ENCODE peak calls at places on chromosomes 12 and 14, in six cellular contexts. S is astrocyte of the spinal cord; H is transverse colon; G is HCT116; F is mesothelial cell of epicardium; Q is CD8-positive, alpha-beta T cell. N is an unnamed sample.

GRCh38 chr14:32986791-32987545 is 48.3 kb downstream of the NPAS3 start:
- DNase-seq in S (peak; percentile 73), H (no peak), G (no peak), F (no peak), Q (no peak), N (no peak)

GRCh38 chr14:58200480-58200841 is 512 bp downstream of the ACTR10 start:
- DNase-seq in S (no peak), H (no peak), G (no peak), F (no peak), Q (no peak), N (no peak)

GRCh38 chr14:32076278-32077080 is 625 bp upstream of the ARHGAP5 start:
- DNase-seq in S (peak; percentile 98), H (peak; percentile 97), G (peak; percentile 90), F (peak; percentile 95), Q (peak; percentile 70), N (peak; percentile 98)

GRCh38 chr14:102853703-102854396 is 68.6 kb upstream of the AMN start:
- DNase-seq in S (no peak), H (no peak), G (no peak), F (no peak), Q (no peak), N (no peak)

GRCh38 chr12:34625116-34625515 is 602.8 kb downstream of the ALG10 start:
- DNase-seq in S (no peak), H (no peak), G (peak; percentile 7), F (no peak), Q (no peak), N (no peak)

GRCh38 chr12:123056709-123057108 is 76.2 kb downstream of the ARL6IP4 start:
- DNase-seq in S (no peak), H (no peak), G (no peak), F (no peak), Q (no peak), N (no peak)

GRCh38 chr12:25322918-25323773 is 72.4 kb upstream of the KRAS start:
- DNase-seq in S (peak; percentile 81), H (no peak), G (no peak), F (no peak), Q (no peak), N (no peak)

GRCh38 chr12:54229624-54230212 is 40.9 kb upstream of the SMUG1 start:
- DNase-seq in S (peak; percentile 93), H (no peak), G (peak; percentile 60), F (no peak), Q (no peak), N (no peak)

GRCh38 chr12:56029166-56029519 is 8.3 kb downstream of the IKZF4 start:
- DNase-seq in S (peak; percentile 9), H (no peak), G (no peak), F (no peak), Q (no peak), N (no peak)

GRCh38 chr12:59904874-59905521 is 309.2 kb downstream of the SLC16A7 start:
- DNase-seq in S (peak; percentile 16), H (no peak), G (no peak), F (no peak), Q (no peak), N (no peak)

GRCh38 chr14:90060965-90061848 is 587 bp upstream of the KCNK13 start:
- DNase-seq in S (no peak), H (no peak), G (no peak), F (no peak), Q (no peak), N (no peak)

GRCh38 chr14:21093769-21094681 is 4.4 kb downstream of the ZNF219 start:
- DNase-seq in S (no peak), H (no peak), G (no peak), F (no peak), Q (no peak), N (no peak)
- TF ChIP-seq CTCF in S (peak; percentile 46), H (no peak), G (no peak), F (peak; percentile 17), Q (no peak), N (peak; percentile 77)

DNA sequence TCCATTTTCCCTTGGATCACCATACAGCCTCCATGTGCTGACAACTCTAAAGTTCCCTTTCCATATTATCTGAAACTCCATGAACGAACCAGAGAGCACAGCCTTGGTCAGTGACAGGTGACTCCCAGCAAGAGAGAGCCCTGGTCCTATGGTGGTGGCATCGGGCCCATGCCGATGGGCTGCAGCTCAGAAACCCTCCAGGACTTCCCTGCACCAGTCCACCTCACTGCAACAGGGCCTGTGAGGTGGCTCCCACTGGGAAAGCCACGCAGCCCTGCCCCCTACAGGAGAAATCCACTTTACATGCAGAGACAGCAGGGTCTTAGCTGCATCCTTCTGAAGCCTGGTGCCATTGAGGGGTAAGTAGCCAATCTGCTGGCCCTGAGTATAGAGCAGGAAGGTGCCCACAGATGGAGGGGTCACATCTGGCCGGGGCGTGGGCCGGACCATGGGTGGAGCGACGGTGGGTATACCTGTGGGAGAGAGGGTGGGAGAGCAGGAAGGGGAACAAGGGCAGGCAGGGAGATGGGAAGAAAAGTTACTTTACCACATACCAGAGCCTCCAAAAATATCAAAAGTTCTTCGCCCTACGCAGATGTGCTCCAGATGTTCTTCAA is 24.7 kb downstream of the RTRAF start:
- DNase-seq in S (no peak), H (no peak), G (no peak), F (no peak), Q (no peak), N (no peak)
- TF ChIP-seq CTCF in S (peak; percentile 31), H (no peak), G (no peak), F (peak; percentile 13), Q (no peak), N (peak; percentile 65)

GRCh38 chr14:78029471-78030372 is 140.5 kb upstream of the NRXN3 start:
- DNase-seq in S (no peak), H (no peak), G (no peak), F (no peak), Q (no peak), N (no peak)
- TF ChIP-seq CTCF in S (peak; percentile 27), H (no peak), G (no peak), F (no peak), Q (no peak), N (peak; percentile 39)

DNA sequence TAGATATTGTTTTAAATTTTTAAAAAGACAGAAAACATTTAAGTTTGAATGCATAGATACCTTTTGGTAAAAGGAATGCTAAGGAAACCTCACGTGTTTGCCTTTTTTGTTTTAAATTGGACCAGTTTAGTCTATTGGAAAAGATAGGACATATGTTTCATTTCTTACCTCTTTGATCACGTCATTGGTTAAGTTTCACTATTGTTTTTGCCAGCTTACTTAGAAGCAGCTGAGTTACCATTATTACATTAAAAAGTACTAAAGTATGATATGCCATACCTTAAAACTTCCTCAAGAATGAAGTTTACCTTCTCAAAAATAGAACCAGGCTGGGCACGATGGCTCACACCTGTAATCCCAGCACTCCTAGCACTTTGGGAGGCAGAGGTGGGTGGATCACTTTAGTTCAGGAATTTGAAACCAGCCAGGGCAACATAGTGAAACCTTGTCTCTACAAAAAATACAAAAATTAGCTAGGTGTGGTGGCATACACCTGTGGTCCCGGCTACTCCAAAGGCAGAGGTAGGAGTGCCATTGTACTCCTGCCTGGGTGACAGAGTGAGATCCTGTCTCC is 54.4 kb downstream of the SRGAP1 start:
- DNase-seq in S (no peak), H (no peak), G (no peak), F (no peak), Q (no peak), N (no peak)
- TF ChIP-seq CTCF in S (no peak), H (no peak), G (no peak), F (no peak), Q (no peak), N (no peak)

DNA sequence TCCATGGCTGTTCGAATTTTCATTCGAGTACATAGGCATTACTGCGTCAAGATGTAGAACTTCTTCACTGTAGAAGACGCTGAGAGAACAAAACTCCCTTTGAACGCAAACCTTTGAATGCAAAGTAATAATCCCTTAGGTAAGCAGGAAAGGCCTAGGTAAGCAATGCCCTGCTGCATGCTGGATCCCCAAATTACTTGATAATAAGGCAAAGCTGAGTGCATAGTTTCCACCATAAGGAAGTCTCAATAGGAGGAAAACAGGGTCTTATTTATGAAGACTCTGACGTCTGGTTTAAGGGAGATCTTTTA is 10.0 kb upstream of the RTRAF start:
- DNase-seq in S (no peak), H (no peak), G (no peak), F (no peak), Q (no peak), N (no peak)
- TF ChIP-seq CTCF in S (no peak), H (no peak), G (no peak), F (peak; percentile 55), Q (peak; percentile 38), N (peak; percentile 23)

GRCh38 chr12:97643961-97644360 is 181.4 kb downstream of the RMST start:
- DNase-seq in S (no peak), H (no peak), G (no peak), F (no peak), Q (no peak), N (no peak)
- TF ChIP-seq CTCF in S (no peak), H (no peak), G (no peak), F (no peak), Q (no peak), N (no peak)

GRCh38 chr12:16385779-16386646 is 38.6 kb downstream of the MGST1 start:
- DNase-seq in S (peak; percentile 73), H (peak; percentile 23), G (no peak), F (no peak), Q (no peak), N (no peak)
- TF ChIP-seq CTCF in S (peak; percentile 52), H (peak; percentile 37), G (peak; percentile 30), F (no peak), Q (no peak), N (peak; percentile 70)

DNA sequence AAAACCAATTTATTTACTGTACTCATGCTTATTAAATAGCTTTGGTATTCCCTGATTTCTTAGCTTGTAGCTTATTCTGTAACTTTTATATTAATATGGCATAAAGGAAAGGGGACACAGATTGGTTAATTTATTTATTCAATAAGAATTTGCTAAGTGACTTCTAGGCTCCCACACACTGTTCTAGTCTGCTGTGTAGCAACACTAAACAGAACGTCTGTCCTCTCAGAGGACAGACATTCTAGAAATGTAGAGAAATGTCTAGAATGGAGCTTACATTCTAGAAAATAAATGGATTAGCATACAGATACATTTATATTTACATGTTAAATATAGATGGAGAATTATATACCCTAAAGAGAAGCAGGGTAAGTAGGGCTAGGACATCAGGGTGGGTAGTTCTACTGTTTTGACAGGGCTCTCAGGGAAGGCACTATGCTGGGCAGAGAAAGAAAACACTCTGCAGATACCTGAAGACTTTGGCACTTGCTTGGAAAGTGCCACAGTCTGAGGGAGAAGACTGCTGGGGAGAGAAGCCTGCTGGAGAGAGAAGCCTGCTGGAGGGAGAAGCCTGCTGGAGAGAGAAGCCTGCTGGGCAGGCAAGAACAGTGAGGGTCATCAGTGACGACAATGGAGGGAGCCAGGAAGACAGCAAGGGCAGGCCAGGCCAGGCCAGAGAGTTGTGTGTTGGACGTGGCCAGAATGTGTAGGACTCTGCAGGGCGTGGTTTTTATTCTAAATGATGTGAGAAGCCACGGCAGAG is 185.1 kb upstream of the ABCD2 start:
- DNase-seq in S (no peak), H (no peak), G (no peak), F (no peak), Q (no peak), N (no peak)
- TF ChIP-seq CTCF in S (no peak), H (no peak), G (no peak), F (no peak), Q (no peak), N (no peak)

DNA sequence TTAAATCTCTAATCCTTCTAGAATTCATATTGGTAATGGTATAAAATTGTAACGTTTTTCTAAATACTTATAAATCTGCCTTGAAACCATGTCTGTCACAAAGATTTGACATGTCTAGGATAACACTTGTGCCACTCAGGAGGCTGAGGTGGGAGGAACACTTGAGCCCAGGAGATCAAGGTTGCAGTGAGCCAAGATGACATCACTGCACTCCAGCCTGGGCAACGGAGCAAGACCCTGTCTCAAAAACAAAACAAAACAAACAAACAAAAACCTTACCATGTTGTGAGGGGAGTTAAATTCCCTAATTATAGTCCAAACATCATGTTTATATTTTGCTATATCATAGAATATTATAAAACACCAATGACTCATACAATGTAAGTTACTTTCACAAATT is 317.5 kb upstream of the SOX5 start:
- DNase-seq in S (no peak), H (no peak), G (no peak), F (no peak), Q (no peak), N (no peak)
- TF ChIP-seq CTCF in S (no peak), H (no peak), G (no peak), F (no peak), Q (no peak), N (no peak)

N was measured in type B pancreatic cell.